ENCODE peak calls at places on chromosomes 3 and 15, in five cellular contexts. E is ovary, C is pancreas, O is sigmoid colon, M is HCT116. K is an unnamed sample.

GRCh38 chr3:66456711-66457173 is 44.1 kb downstream of the LRIG1 start:
- DNase-seq in E (no peak), O (no peak), C (no peak), M (no peak), K (no peak)

GRCh38 chr3:153096611-153097200 is 65.3 kb upstream of the RAP2B start:
- DNase-seq in O (no peak), C (no peak), M (no peak), E (no peak), K (no peak)

GRCh38 chr3:152375546-152375945 is 106.8 kb downstream of the MBNL1 start:
- DNase-seq in O (no peak), E (no peak), M (no peak), C (no peak), K (no peak)

GRCh38 chr3:196968233-196969000 is at the start of gene PIGZ:
- DNase-seq in C (peak; percentile 32), E (no peak), M (no peak), O (no peak), K (no peak)

GRCh38 chr3:186366206-186366605 is 4.2 kb upstream of the DGKG start:
- DNase-seq in C (no peak), E (no peak), M (no peak), O (no peak), K (no peak)

GRCh38 chr3:170809021-170809974 is 60.7 kb downstream of the RPL22L1 start:
- DNase-seq in O (no peak), E (no peak), C (no peak), M (peak; percentile 56), K (no peak)

GRCh38 chr3:5699811-5700210 is 512.3 kb downstream of the EDEM1 start:
- DNase-seq in E (no peak), M (peak; percentile 22), O (no peak), C (no peak), K (no peak)

GRCh38 chr3:133246119-133246518 is 153.7 kb upstream of the BFSP2 start:
- DNase-seq in O (no peak), E (no peak), M (no peak), C (no peak), K (no peak)

GRCh38 chr15:88912500-88912921 is 668 bp downstream of the MFGE8 start:
- DNase-seq in C (no peak), E (peak; percentile 67), M (no peak), O (no peak), K (no peak)

GRCh38 chr3:3127432-3128010 is 781 bp downstream of the TRNT1 start:
- DNase-seq in E (no peak), C (no peak), O (no peak), M (no peak), K (no peak)

GRCh38 chr3:59006791-59007517 is 42.9 kb downstream of the CFAP20DC start:
- DNase-seq in E (no peak), M (no peak), C (peak; percentile 23), O (no peak), K (no peak)

GRCh38 chr15:62020576-62021160 is 39.6 kb downstream of the VPS13C start:
- DNase-seq in E (no peak), O (no peak), C (no peak), M (no peak), K (no peak)

DNA sequence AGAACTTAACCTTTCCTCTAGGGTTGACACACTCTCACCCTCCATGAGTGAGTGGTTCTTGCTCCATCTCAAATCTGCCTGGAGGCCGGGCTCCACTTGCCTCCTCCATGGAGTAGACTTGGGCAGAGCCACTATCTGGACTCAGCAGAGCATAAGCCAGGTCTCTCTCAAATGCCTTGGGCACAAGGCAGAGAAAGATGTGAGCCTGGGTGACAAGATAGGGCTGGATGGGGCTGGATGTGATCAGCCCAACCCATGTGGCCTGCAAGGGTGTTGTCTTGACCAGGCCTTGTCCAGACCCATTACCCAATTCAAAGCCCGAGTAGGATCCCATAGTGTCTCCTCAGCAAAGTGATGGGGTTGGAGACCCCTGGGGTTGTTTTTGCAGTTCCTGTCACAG is 4.2 kb upstream of the RPL29 start:
- DNase-seq in M (no peak), C (no peak), E (no peak), O (no peak), K (no peak)
- TF ChIP-seq CTCF in M (no peak), C (no peak), E (no peak), O (no peak), K (no peak)

GRCh38 chr15:101511717-101512116 is 22.2 kb upstream of the PCSK6 start:
- DNase-seq in C (no peak), M (no peak), E (no peak), O (no peak), K (no peak)
- H3K27ac ChIP-seq in C (no peak overlapping the region), M (no peak overlapping the region), E (no peak overlapping the region), O (no peak overlapping the region), K (no peak overlapping the region)

DNA sequence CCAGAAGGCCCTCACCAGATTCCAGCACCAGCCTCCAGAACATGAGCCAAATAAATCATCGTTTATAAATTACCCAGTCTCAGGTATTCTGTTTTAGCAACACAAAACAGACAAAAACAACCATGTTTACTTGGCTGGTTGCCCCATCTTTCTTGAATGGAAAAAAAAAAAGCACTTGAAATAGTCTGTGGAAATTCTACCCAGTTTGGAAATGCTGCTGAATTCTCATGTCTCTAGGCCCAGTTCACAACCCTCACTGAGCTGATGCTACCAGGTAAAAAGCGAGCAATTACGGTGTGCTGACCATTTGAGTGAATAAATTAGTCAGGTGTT is 30.9 kb upstream of the MFSD1 start:
- DNase-seq in E (no peak), C (no peak), M (no peak), O (no peak), K (no peak)
- H3K4me1 ChIP-seq in E (peaks cover 18% of the 10 kb centered on the region), C (no peaks in the 10 kb centered on the region), M (peaks cover 3% of the 10 kb centered on the region), O (no peaks in the 10 kb centered on the region), K (peaks cover 5% of the 10 kb centered on the region)

DNA sequence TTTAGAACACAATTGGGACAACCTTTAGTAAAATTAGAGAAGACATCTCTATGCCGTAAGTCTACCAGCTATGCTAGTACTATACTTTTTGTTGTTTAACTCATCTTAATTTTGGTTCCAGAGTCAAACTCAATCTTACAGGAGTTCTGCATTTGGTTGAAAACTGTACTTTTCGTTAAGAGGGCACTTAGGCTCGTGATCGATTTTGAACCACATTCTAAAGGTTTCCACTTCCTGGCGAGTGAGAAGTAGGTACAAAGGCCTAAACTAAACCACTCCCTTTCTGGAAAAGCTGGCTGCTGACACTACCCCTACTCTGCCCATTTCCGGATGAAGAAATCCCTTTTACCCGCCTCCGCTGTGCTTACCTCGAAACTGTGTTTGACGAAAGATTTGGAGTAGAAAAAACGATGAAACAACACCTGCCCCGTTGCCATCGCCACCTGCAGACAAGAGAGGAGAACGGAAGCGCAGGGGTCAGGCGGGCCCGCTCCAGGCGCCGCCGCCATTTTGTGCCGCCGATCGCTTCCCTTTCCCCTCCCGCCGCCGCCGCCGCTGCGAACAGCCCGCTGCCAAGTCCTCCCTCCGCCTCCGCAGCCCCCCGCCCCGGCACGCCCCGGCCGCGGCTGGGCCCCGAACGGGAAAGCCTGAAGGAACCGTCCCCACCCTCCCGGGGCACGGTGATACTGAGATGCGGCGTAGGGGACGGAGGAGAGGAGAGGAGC is 748 bp downstream of the CCNL1 start:
- DNase-seq in M (no peak), C (peak; percentile 62), O (peak; percentile 82), E (peak; percentile 74), K (peak; percentile 59)
- TF ChIP-seq CTCF in M (peak; percentile 5), C (no peak), O (no peak), E (no peak), K (no peak)

GRCh38 chr3:42012378-42012934 is 50.6 kb upstream of the ULK4 start:
- DNase-seq in O (no peak), C (no peak), E (no peak), M (no peak), K (no peak)

GRCh38 chr3:42014443-42014945 is 52.6 kb upstream of the ULK4 start:
- DNase-seq in E (no peak), C (no peak), M (no peak), O (no peak), K (no peak)

GRCh38 chr3:42014949-42015533 is 53.1 kb upstream of the ULK4 start:
- DNase-seq in M (no peak), E (no peak), O (peak; percentile 83), C (peak; percentile 26), K (peak; percentile 37)

GRCh38 chr3:42013652-42014442 is 51.9 kb upstream of the ULK4 start:
- DNase-seq in E (peak; percentile 76), C (peak; percentile 44), M (no peak), O (peak; percentile 77), K (peak; percentile 35)

GRCh38 chr3:42012935-42013651 is 51.2 kb upstream of the ULK4 start:
- DNase-seq in C (peak; percentile 70), M (peak; percentile 18), E (no peak), O (peak; percentile 85), K (peak; percentile 65)
- H3K27ac ChIP-seq in C (peak overlapping the region; percentile 89), M (no peak overlapping the region), E (peak overlapping the region; percentile 36), O (peak overlapping the region; percentile 93), K (peak overlapping the region; percentile 86)

GRCh38 chr3:63521657-63522056 is 130.8 kb upstream of the SNTN start:
- DNase-seq in O (no peak), C (no peak), M (no peak), E (no peak), K (no peak)
- H3K4me1 ChIP-seq in O (no peaks in the 10 kb centered on the region), C (no peaks in the 10 kb centered on the region), M (no peaks in the 10 kb centered on the region), E (no peaks in the 10 kb centered on the region), K (no peaks in the 10 kb centered on the region)

GRCh38 chr3:82796765-82797164 is 1035.3 kb upstream of the GBE1 start:
- DNase-seq in C (no peak), M (no peak), O (no peak), E (no peak), K (no peak)
- TF ChIP-seq CTCF in C (no peak), M (no peak), O (no peak), E (no peak), K (no peak)

GRCh38 chr3:195549931-195550519 is 6.9 kb upstream of the PPP1R2 start:
- DNase-seq in E (no peak), M (no peak), C (peak; percentile 36), O (no peak), K (no peak)
- H3K27ac ChIP-seq in E (no peak overlapping the region), M (no peak overlapping the region), C (no peak overlapping the region), O (no peak overlapping the region), K (no peak overlapping the region)